ENCODE peak calls at places on chromosomes 16 and 17, in seven cellular contexts. N is NCI-H2029, W is GM04504, Z is stomach, M is RPMI8226, F is NCI-H2081, T is neural progenitor cell. X is an unnamed sample.

GRCh38 chr16:14302031-14302398 is 230.9 kb downstream of the MRTFB start:
- DNase-seq in Z (peak; percentile 62), M (peak; percentile 89), T (peak; percentile 82), N (peak; percentile 61), F (no peak), W (peak; percentile 69), X (peak; percentile 82)

GRCh38 chr16:49440156-49441065 is 66.8 kb downstream of the C16orf78 start:
- DNase-seq in F (no peak), N (no peak), W (no peak), M (no peak), T (peak; percentile 33), Z (no peak), X (no peak)

GRCh38 chr17:30244853-30245385 is 9.4 kb upstream of the SLC6A4 start:
- DNase-seq in M (no peak), F (no peak), T (no peak), Z (no peak), W (peak; percentile 58), N (no peak), X (no peak)

GRCh38 chr17:17018021-17018441 is 24.2 kb upstream of the MPRIP start:
- DNase-seq in N (no peak), M (no peak), Z (no peak), T (no peak), W (no peak), F (no peak), X (no peak)

GRCh38 chr16:87426423-87427215 is 34.5 kb downstream of the MAP1LC3B start:
- DNase-seq in F (no peak), M (no peak), T (no peak), W (no peak), Z (no peak), N (no peak), X (no peak)

GRCh38 chr16:8727084-8727590 is 52.7 kb downstream of the ABAT start:
- DNase-seq in T (no peak), F (no peak), M (no peak), Z (no peak), N (no peak), W (no peak), X (no peak)

GRCh38 chr17:13631541-13631940 is 29.8 kb upstream of the HS3ST3A1 start:
- DNase-seq in T (no peak), M (no peak), W (no peak), Z (no peak), F (no peak), N (no peak), X (no peak)

GRCh38 chr16:54281535-54282201 is 4.9 kb downstream of the IRX3 start:
- DNase-seq in Z (no peak), F (no peak), N (no peak), T (peak; percentile 47), W (no peak), M (no peak), X (no peak)

GRCh38 chr17:7932949-7933348 is 943 bp downstream of the CNTROB start:
- DNase-seq in M (peak; percentile 61), N (no peak), F (no peak), Z (peak; percentile 45), W (peak; percentile 35), T (peak; percentile 67), X (peak; percentile 90)

GRCh38 chr17:64174686-64175456 is 44.9 kb upstream of the ERN1 start:
- DNase-seq in N (no peak), F (no peak), T (no peak), W (no peak), Z (no peak), M (no peak), X (no peak)

X was measured in OCI-M1.